ENCODE peak calls at places on chromosomes 13 and 19, in eight cellular contexts. E, A, U, T, C, B, W and P are unnamed samples. For H3K4me1 and H3K36me3, the result is how much of the 10 kb centered on the place peaks cover.

GRCh38 chr13:39132286-39132685 is 94.0 kb downstream of the NHLRC3 start:
- DNase-seq in W (no peak), E (no peak), T (no peak), U (no peak), C (no peak), A (no peak), B (no peak), P (no peak)

GRCh38 chr19:6767081-6767356 is 216 bp downstream of the SH2D3A start:
- DNase-seq in B (no peak), U (no peak), W (no peak), C (peak), T (no peak), A (no peak), E (peak), P (no peak)

GRCh38 chr19:5131031-5131865 is 162.3 kb downstream of the KDM4B start:
- DNase-seq in E (peak), U (no peak), T (no peak), C (peak), B (no peak), A (peak), W (no peak), P (no peak)

GRCh38 chr19:12346896-12347295 is 13.5 kb upstream of the ZNF563 start:
- DNase-seq in A (peak), C (peak), W (no peak), E (peak), T (no peak), U (no peak), B (no peak), P (no peak)

GRCh38 chr19:16394681-16395375 is 70.2 kb downstream of the KLF2 start:
- DNase-seq in B (no peak), E (no peak), A (no peak), W (no peak), T (no peak), U (no peak), C (no peak), P (no peak)

GRCh38 chr19:35264281-35265125 is 4.3 kb upstream of the USF2 start:
- DNase-seq in W (peak), A (no peak), E (no peak), B (peak), C (no peak), U (no peak), T (no peak), P (peak)

GRCh38 chr19:18097993-18098890 is 664 bp downstream of the MAST3 start:
- DNase-seq in E (peak), A (no peak), T (no peak), W (no peak), U (no peak), C (no peak), B (no peak), P (peak)

GRCh38 chr13:86870388-86870966 is 800.7 kb upstream of the SLITRK5 start:
- DNase-seq in C (peak), A (no peak), T (no peak), E (peak), W (no peak), B (no peak), U (no peak), P (no peak)

GRCh38 chr13:57470491-57470890 is 161.1 kb upstream of the PCDH17 start:
- DNase-seq in B (no peak), C (no peak), A (no peak), T (no peak), U (no peak), E (no peak), W (no peak), P (no peak)

GRCh38 chr13:42807236-42807635 is 25.9 kb downstream of the FAM216B start:
- DNase-seq in W (no peak), U (no peak), T (no peak), C (no peak), A (no peak), B (no peak), E (no peak), P (no peak)

GRCh38 chr19:32651729-32652140 is 23.2 kb downstream of the ANKRD27 start:
- DNase-seq in U (no peak), A (no peak), W (no peak), T (no peak), E (no peak), B (no peak), C (no peak), P (no peak)

GRCh38 chr13:99398071-99398470 is 90.9 kb upstream of the GPR183 start:
- DNase-seq in C (no peak), E (no peak), A (no peak), U (peak), W (no peak), B (peak), T (no peak), P (no peak)

GRCh38 chr13:97004096-97004876 is 10.0 kb upstream of the OXGR1 start:
- DNase-seq in T (no peak), C (no peak), W (no peak), U (no peak), E (no peak), B (no peak), A (no peak), P (no peak)

GRCh38 chr19:38315657-38316476 is at the start of gene YIF1B:
- DNase-seq in U (peak), B (peak), C (peak), A (peak), T (peak), E (peak), W (peak), P (peak)

GRCh38 chr19:38318595-38319142 is 976 bp upstream of the KCNK6 start:
- DNase-seq in A (no peak), E (no peak), T (no peak), C (no peak), B (no peak), U (no peak), W (no peak), P (no peak)

GRCh38 chr19:38319421-38320258 is at the start of gene KCNK6:
- DNase-seq in W (no peak), U (peak), C (peak), A (peak), E (peak), T (peak), B (peak), P (peak)

GRCh38 chr19:38316477-38317067 is 825 bp upstream of the YIF1B start:
- DNase-seq in U (no peak), A (no peak), T (no peak), C (no peak), W (no peak), E (no peak), B (no peak), P (no peak)

DNA sequence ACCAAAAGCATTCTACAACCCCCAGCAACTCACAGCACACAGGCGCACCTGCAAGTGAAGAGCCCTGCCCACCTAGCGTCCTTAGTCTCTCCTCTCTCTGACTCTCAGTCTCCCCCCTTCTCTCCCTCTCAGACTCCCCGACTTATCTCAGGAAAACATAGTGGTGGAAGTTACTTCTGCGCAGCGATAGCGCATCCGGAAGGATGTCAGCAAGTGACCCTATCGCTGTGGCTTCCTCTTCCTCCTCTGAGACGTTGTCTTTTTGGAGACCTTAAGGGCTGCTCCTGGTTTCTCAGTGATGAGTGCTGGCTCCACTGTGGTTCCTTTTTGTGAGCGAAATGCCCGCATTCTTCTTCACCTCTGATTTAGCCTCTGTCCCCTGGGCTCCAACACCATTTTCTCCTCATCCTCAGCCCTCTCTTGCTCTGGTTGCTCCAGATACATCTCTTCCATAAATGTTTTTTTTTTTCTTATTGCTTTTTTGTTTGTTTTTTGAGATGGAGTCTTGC is 1.4 kb upstream of the YIF1B start:
- DNase-seq in E (no peak), T (peak), W (no peak), B (no peak), A (peak), C (peak), U (no peak), P (no peak)
- H3K27ac ChIP-seq in E (no peak), T (peak), W (no peak), B (no peak), A (peak), C (peak), U (no peak), P (no peak)

GRCh38 chr13:76885203-76886004 is 801 bp downstream of the KCTD12 start:
- DNase-seq in A (peak), C (peak), W (peak), U (peak), E (peak), B (peak), T (peak), P (peak)
- H3K4me1 ChIP-seq in A (under half), C (under half), W (under half), U (under half), E (under half), B (under half), T (under half), P (under half)

DNA sequence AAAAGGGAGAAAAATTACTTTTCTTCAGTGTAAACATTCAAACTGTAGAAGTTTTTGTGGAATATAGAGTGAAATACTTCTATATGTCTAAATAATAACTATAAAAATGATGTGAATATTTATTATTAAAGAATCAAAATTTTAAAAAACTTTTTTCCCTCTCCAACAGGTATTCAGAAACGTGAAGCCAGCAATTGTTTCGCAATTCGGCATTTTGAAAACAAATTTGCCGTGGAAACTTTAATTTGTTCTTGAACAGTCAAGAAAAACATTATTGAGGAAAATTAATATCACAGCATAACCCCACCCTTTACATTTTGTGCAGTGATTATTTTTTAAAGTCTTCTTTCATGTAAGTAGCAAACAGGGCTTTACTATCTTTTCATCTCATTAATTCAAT is 28.0 kb downstream of the ITM2B start:
- DNase-seq in T (no peak), B (no peak), A (no peak), U (no peak), W (no peak), C (no peak), E (no peak), P (no peak)
- H3K36me3 ChIP-seq in T (under half), B (under half), A (half or more), U (half or more), W (under half), C (half or more), E (under half), P (half or more)

GRCh38 chr13:29943301-29944085 is 93.1 kb upstream of the UBL3 start:
- DNase-seq in C (no peak), W (no peak), E (no peak), A (no peak), B (no peak), U (no peak), T (no peak), P (no peak)
- H3K27ac ChIP-seq in C (no peak), W (no peak), E (no peak), A (no peak), B (no peak), U (no peak), T (no peak), P (no peak)

DNA sequence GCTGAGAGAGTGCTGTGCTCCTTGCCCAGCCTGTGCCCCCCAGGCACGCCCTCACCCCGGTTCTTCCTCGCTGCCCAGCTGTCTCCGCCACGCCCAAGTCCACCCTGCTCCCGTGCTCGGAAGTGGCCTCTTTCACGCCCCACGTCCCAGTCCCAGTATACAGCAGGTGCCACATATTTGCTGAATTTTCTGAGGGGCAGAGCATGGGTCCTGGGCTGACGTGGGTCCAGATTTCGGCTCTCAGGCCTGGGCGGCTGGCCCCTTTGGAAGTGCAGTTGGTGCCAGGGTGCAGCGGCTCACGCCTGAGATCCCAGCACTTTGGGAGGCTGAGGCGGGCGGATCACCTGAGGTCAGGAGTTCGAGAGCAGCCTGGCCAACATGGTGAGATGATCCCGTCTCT is 3.4 kb downstream of the HCN2 start:
- DNase-seq in U (no peak), W (no peak), T (no peak), E (no peak), C (no peak), B (no peak), A (no peak), P (no peak)
- H3K4me1 ChIP-seq in U (under half), W (under half), T (under half), E (under half), C (under half), B (under half), A (under half), P (under half)

GRCh38 chr19:10325732-10326131 is 7.6 kb downstream of the RAVER1 start:
- DNase-seq in U (no peak), B (no peak), T (no peak), A (no peak), C (no peak), W (no peak), E (no peak), P (no peak)
- H3K36me3 ChIP-seq in U (half or more), B (under half), T (half or more), A (half or more), C (half or more), W (under half), E (half or more), P (under half)